ENCODE peak calls at places on chromosomes 12 and 14, in seven cellular contexts. One of them, this sample, is unnamed.

GRCh38 chr12:118120579-118121363 is 15.2 kb upstream of the PEBP1 start:
- DNase-seq in CD8-positive, alpha-beta T cell: peak; percentile 74
- DNase-seq in A549: peak; percentile 69
- DNase-seq in tibial artery: peak; percentile 77
- DNase-seq in adrenal gland: peak; percentile 90
- DNase-seq in lower lobe of right lung: peak; percentile 81
- DNase-seq in astrocyte of the cerebellum: peak; percentile 39
- DNase-seq in this sample: peak; percentile 71

GRCh38 chr12:100698518-100698917 is 96.1 kb upstream of the ANO4 start:
- DNase-seq in A549: no peak
- DNase-seq in lower lobe of right lung: no peak
- DNase-seq in adrenal gland: no peak
- DNase-seq in astrocyte of the cerebellum: no peak
- DNase-seq in tibial artery: no peak
- DNase-seq in CD8-positive, alpha-beta T cell: no peak
- DNase-seq in this sample: no peak

GRCh38 chr12:58079806-58080205 is 138.4 kb downstream of the ATP23 start:
- DNase-seq in adrenal gland: no peak
- DNase-seq in astrocyte of the cerebellum: no peak
- DNase-seq in A549: no peak
- DNase-seq in lower lobe of right lung: no peak
- DNase-seq in CD8-positive, alpha-beta T cell: no peak
- DNase-seq in tibial artery: no peak
- DNase-seq in this sample: no peak

GRCh38 chr12:110744176-110744575 is 1.5 kb upstream of the PPP1CC start:
- DNase-seq in adrenal gland: peak; percentile 67
- DNase-seq in CD8-positive, alpha-beta T cell: peak; percentile 49
- DNase-seq in A549: peak; percentile 53
- DNase-seq in tibial artery: no peak
- DNase-seq in lower lobe of right lung: no peak
- DNase-seq in astrocyte of the cerebellum: no peak
- DNase-seq in this sample: no peak

GRCh38 chr14:101733211-101733610 is 28.3 kb upstream of the PPP2R5C start:
- DNase-seq in tibial artery: no peak
- DNase-seq in adrenal gland: no peak
- DNase-seq in lower lobe of right lung: no peak
- DNase-seq in CD8-positive, alpha-beta T cell: no peak
- DNase-seq in A549: no peak
- DNase-seq in astrocyte of the cerebellum: no peak
- DNase-seq in this sample: no peak

GRCh38 chr14:64937821-64938193 is 4.7 kb downstream of the GPX2 start:
- DNase-seq in lower lobe of right lung: no peak
- DNase-seq in tibial artery: no peak
- DNase-seq in adrenal gland: no peak
- DNase-seq in A549: peak; percentile 48
- DNase-seq in astrocyte of the cerebellum: no peak
- DNase-seq in CD8-positive, alpha-beta T cell: no peak
- DNase-seq in this sample: no peak

GRCh38 chr14:53902307-53902706 is 54.3 kb downstream of the BMP4 start:
- DNase-seq in tibial artery: no peak
- DNase-seq in adrenal gland: no peak
- DNase-seq in lower lobe of right lung: no peak
- DNase-seq in A549: no peak
- DNase-seq in CD8-positive, alpha-beta T cell: no peak
- DNase-seq in astrocyte of the cerebellum: no peak
- DNase-seq in this sample: no peak

GRCh38 chr14:72686832-72687231 is 207.1 kb downstream of the DPF3 start:
- DNase-seq in lower lobe of right lung: no peak
- DNase-seq in A549: no peak
- DNase-seq in tibial artery: no peak
- DNase-seq in adrenal gland: no peak
- DNase-seq in astrocyte of the cerebellum: no peak
- DNase-seq in CD8-positive, alpha-beta T cell: no peak
- DNase-seq in this sample: no peak

GRCh38 chr14:52369305-52369781 is 55.2 kb downstream of the PTGER2 start:
- DNase-seq in astrocyte of the cerebellum: peak; percentile 84
- DNase-seq in lower lobe of right lung: no peak
- DNase-seq in A549: no peak
- DNase-seq in tibial artery: no peak
- DNase-seq in adrenal gland: no peak
- DNase-seq in CD8-positive, alpha-beta T cell: no peak
- DNase-seq in this sample: no peak

GRCh38 chr12:68865399-68866154 is 57.6 kb downstream of the MDM2 start:
- DNase-seq in adrenal gland: no peak
- DNase-seq in lower lobe of right lung: no peak
- DNase-seq in astrocyte of the cerebellum: no peak
- DNase-seq in tibial artery: no peak
- DNase-seq in A549: no peak
- DNase-seq in CD8-positive, alpha-beta T cell: no peak
- DNase-seq in this sample: no peak

GRCh38 chr12:89160716-89161123 is 191.6 kb downstream of the DUSP6 start:
- DNase-seq in astrocyte of the cerebellum: no peak
- DNase-seq in A549: peak; percentile 28
- DNase-seq in adrenal gland: peak; percentile 63
- DNase-seq in CD8-positive, alpha-beta T cell: no peak
- DNase-seq in tibial artery: peak; percentile 66
- DNase-seq in lower lobe of right lung: peak; percentile 65
- DNase-seq in this sample: peak; percentile 46

DNA sequence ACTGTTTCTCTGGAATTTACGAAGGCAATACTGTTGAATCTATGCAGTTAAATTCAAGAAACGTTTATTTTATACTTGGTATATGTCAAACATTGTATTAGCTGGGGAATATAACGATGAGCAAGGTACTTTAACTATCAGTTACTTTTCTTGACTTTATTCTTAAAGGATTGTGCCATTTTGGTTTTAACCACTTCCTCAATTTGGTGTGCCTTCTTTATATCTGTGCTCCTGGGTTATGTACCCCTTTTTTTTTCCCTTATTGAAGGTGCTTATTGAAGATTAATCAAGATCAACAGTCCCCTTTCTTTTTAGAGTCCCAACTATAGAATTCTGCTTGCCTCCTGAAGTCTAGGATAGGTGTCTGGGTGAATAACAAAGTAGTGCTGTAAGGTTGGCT is 5.8 kb downstream of the RAB21 start:
- DNase-seq in tibial artery: no peak
- DNase-seq in lower lobe of right lung: no peak
- DNase-seq in A549: no peak
- DNase-seq in CD8-positive, alpha-beta T cell: no peak
- DNase-seq in astrocyte of the cerebellum: no peak
- DNase-seq in adrenal gland: no peak
- DNase-seq in this sample: no peak
- TF ChIP-seq CTCF in tibial artery: no peak
- TF ChIP-seq CTCF in lower lobe of right lung: no peak
- TF ChIP-seq CTCF in A549: no peak
- TF ChIP-seq CTCF in CD8-positive, alpha-beta T cell: no peak
- TF ChIP-seq CTCF in astrocyte of the cerebellum: no peak
- TF ChIP-seq CTCF in adrenal gland: no peak
- TF ChIP-seq CTCF in this sample: no peak

GRCh38 chr12:53743277-53744129 is 8.3 kb downstream of the CISTR start:
- DNase-seq in A549: peak; percentile 60
- DNase-seq in tibial artery: no peak
- DNase-seq in astrocyte of the cerebellum: peak; percentile 16
- DNase-seq in adrenal gland: peak; percentile 71
- DNase-seq in lower lobe of right lung: no peak
- DNase-seq in CD8-positive, alpha-beta T cell: peak; percentile 77
- DNase-seq in this sample: no peak
- TF ChIP-seq CTCF in A549: peak; percentile 78
- TF ChIP-seq CTCF in tibial artery: peak; percentile 90
- TF ChIP-seq CTCF in astrocyte of the cerebellum: peak; percentile 97
- TF ChIP-seq CTCF in adrenal gland: peak; percentile 80
- TF ChIP-seq CTCF in lower lobe of right lung: peak; percentile 95
- TF ChIP-seq CTCF in CD8-positive, alpha-beta T cell: peak; percentile 89
- TF ChIP-seq CTCF in this sample: peak; percentile 90

GRCh38 chr14:87934185-87934584 is 58.8 kb downstream of the GALC start:
- DNase-seq in lower lobe of right lung: no peak
- DNase-seq in A549: peak; percentile 30
- DNase-seq in CD8-positive, alpha-beta T cell: no peak
- DNase-seq in astrocyte of the cerebellum: no peak
- DNase-seq in adrenal gland: no peak
- DNase-seq in tibial artery: no peak
- DNase-seq in this sample: no peak
- TF ChIP-seq CTCF in lower lobe of right lung: no peak
- TF ChIP-seq CTCF in A549: no peak
- TF ChIP-seq CTCF in CD8-positive, alpha-beta T cell: no peak
- TF ChIP-seq CTCF in astrocyte of the cerebellum: peak; percentile 4
- TF ChIP-seq CTCF in adrenal gland: no peak
- TF ChIP-seq CTCF in tibial artery: no peak
- TF ChIP-seq CTCF in this sample: no peak

DNA sequence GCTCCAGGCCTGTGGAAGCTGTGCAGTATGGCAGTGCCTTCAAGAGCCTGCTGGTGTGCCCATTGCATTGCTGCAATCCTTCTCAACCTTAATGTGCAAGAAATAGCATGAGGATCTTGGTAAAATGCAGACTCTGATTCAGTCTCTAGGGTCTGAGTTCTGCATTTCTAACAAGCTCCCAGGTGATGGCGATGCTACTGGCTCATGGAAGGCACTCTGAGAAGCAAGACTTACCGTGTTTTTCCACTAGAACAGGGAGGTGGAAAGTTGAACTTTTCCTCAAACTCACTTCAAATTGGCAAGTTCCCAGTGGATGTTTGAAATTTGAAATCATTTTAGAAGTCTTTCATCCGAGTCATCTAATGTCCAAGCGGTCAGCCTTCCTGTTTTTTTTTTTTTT is 55.5 kb downstream of the MYRFL start:
- DNase-seq in adrenal gland: no peak
- DNase-seq in tibial artery: no peak
- DNase-seq in astrocyte of the cerebellum: no peak
- DNase-seq in A549: peak; percentile 16
- DNase-seq in CD8-positive, alpha-beta T cell: no peak
- DNase-seq in lower lobe of right lung: no peak
- DNase-seq in this sample: no peak
- TF ChIP-seq CTCF in adrenal gland: no peak
- TF ChIP-seq CTCF in tibial artery: no peak
- TF ChIP-seq CTCF in astrocyte of the cerebellum: peak; percentile 28
- TF ChIP-seq CTCF in A549: no peak
- TF ChIP-seq CTCF in CD8-positive, alpha-beta T cell: no peak
- TF ChIP-seq CTCF in lower lobe of right lung: no peak
- TF ChIP-seq CTCF in this sample: no peak

GRCh38 chr12:64998327-64999156 is 122.6 kb downstream of the WIF1 start:
- DNase-seq in A549: no peak
- DNase-seq in lower lobe of right lung: no peak
- DNase-seq in astrocyte of the cerebellum: no peak
- DNase-seq in tibial artery: no peak
- DNase-seq in adrenal gland: no peak
- DNase-seq in CD8-positive, alpha-beta T cell: no peak
- DNase-seq in this sample: no peak
- TF ChIP-seq CTCF in A549: no peak
- TF ChIP-seq CTCF in lower lobe of right lung: no peak
- TF ChIP-seq CTCF in astrocyte of the cerebellum: no peak
- TF ChIP-seq CTCF in tibial artery: no peak
- TF ChIP-seq CTCF in adrenal gland: no peak
- TF ChIP-seq CTCF in CD8-positive, alpha-beta T cell: no peak
- TF ChIP-seq CTCF in this sample: no peak

DNA sequence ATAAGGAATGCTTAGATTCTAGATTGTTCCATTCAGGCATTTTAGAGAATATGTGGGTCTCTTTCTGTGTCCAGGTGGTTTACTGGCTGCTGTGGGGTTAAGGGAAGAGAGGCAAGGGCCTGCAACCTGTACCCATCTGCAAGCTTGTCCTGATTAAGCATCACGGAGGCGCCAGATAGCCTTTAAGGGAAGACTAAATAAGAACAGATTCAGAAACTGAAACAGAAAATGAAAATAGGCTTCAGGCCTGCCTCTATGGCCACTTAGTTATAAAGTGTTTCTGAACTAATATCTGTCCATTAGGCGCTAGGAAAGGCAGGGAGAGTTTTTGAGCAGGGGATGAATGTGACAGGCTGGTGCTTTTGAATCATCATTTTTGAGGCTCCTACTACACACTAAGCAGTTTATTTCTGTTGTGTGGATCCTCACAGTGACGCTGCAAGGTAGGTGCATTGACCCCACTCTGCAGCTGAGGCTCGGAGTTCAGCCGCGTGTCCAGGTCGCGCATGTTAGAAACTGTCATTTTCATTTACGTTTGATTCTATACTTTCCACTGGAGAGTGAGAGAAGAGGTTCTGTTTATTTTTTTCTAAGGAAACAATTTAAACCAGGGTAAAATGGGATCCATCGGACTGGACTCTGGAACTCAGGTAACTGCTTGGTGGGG is 47.4 kb downstream of the SLC6A12 start:
- DNase-seq in tibial artery: no peak
- DNase-seq in adrenal gland: no peak
- DNase-seq in astrocyte of the cerebellum: no peak
- DNase-seq in CD8-positive, alpha-beta T cell: no peak
- DNase-seq in lower lobe of right lung: no peak
- DNase-seq in A549: no peak
- DNase-seq in this sample: no peak
- TF ChIP-seq CTCF in tibial artery: no peak
- TF ChIP-seq CTCF in adrenal gland: no peak
- TF ChIP-seq CTCF in astrocyte of the cerebellum: no peak
- TF ChIP-seq CTCF in CD8-positive, alpha-beta T cell: no peak
- TF ChIP-seq CTCF in lower lobe of right lung: no peak
- TF ChIP-seq CTCF in A549: no peak
- TF ChIP-seq CTCF in this sample: no peak

GRCh38 chr12:120100630-120101029 is 15.9 kb downstream of the RAB35 start:
- DNase-seq in A549: no peak
- DNase-seq in tibial artery: peak; percentile 94
- DNase-seq in astrocyte of the cerebellum: no peak
- DNase-seq in adrenal gland: peak; percentile 95
- DNase-seq in lower lobe of right lung: no peak
- DNase-seq in CD8-positive, alpha-beta T cell: no peak
- DNase-seq in this sample: no peak
- TF ChIP-seq CTCF in A549: no peak
- TF ChIP-seq CTCF in tibial artery: no peak
- TF ChIP-seq CTCF in astrocyte of the cerebellum: no peak
- TF ChIP-seq CTCF in adrenal gland: no peak
- TF ChIP-seq CTCF in lower lobe of right lung: no peak
- TF ChIP-seq CTCF in CD8-positive, alpha-beta T cell: no peak
- TF ChIP-seq CTCF in this sample: no peak

DNA sequence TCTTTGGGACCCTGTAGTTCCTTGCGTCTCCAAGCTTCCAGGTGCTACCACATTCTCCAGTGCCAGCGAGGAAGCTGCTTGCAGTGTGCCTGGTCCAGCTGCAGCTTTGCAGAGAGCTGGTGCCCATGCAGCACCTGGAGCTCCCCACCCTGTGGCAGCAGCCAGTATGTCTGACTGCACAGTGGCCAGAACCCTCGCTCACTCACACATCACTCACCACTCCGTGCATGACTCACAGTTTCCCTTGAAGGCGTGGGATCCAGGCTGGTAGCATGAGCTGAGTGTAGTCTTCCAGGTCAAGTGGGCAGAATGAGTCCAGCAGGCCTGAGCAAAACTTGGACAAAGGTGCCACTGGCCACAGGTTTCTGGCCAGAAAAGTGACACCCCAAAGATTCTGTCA is 33.6 kb downstream of the SDR9C7 start:
- DNase-seq in CD8-positive, alpha-beta T cell: no peak
- DNase-seq in lower lobe of right lung: no peak
- DNase-seq in A549: peak; percentile 79
- DNase-seq in tibial artery: no peak
- DNase-seq in astrocyte of the cerebellum: no peak
- DNase-seq in adrenal gland: no peak
- DNase-seq in this sample: no peak
- TF ChIP-seq CTCF in CD8-positive, alpha-beta T cell: no peak
- TF ChIP-seq CTCF in lower lobe of right lung: no peak
- TF ChIP-seq CTCF in A549: no peak
- TF ChIP-seq CTCF in tibial artery: no peak
- TF ChIP-seq CTCF in astrocyte of the cerebellum: no peak
- TF ChIP-seq CTCF in adrenal gland: no peak
- TF ChIP-seq CTCF in this sample: no peak

This sample was measured in mucosa of descending colon.